ENCODE peak calls at places on chromosomes 7 and 10, in eight cellular contexts. P, G, J, K, L, Z, X and V are unnamed samples. For H3K9me3, the result is how much of the 10 kb centered on the place peaks cover.

GRCh38 chr7:22150221-22150620 is 204.5 kb upstream of the CDCA7L start:
- DNase-seq in X (no peak), G (no peak), K (no peak), L (no peak), P (no peak), J (no peak), Z (no peak), V (no peak)

GRCh38 chr7:108324053-108325038 is 131.9 kb downstream of the NRCAM start:
- DNase-seq in L (no peak), P (no peak), J (no peak), X (no peak), K (no peak), Z (no peak), G (no peak), V (no peak)

GRCh38 chr7:105487559-105488218 is 34.4 kb downstream of the PUS7 start:
- DNase-seq in K (no peak), L (no peak), P (peak), J (peak), Z (no peak), X (peak), G (no peak), V (peak)

GRCh38 chr10:32347363-32347735 is 391 bp upstream of the EPC1 start:
- DNase-seq in K (no peak), Z (no peak), X (no peak), G (no peak), P (no peak), L (no peak), J (no peak), V (no peak)

GRCh38 chr7:80488406-80488805 is 23.5 kb downstream of the GNAT3 start:
- DNase-seq in K (no peak), X (no peak), Z (no peak), P (no peak), J (no peak), G (no peak), L (no peak), V (no peak)

GRCh38 chr7:148395990-148396716 is 194.4 kb upstream of the C7orf33 start:
- DNase-seq in K (no peak), G (no peak), X (no peak), Z (no peak), J (no peak), L (no peak), P (peak), V (no peak)

GRCh38 chr10:30396282-30396681 is 37.7 kb upstream of the MAP3K8 start:
- DNase-seq in G (no peak), L (no peak), Z (no peak), P (no peak), K (no peak), J (no peak), X (no peak), V (no peak)

GRCh38 chr7:92833766-92834605 is 2.4 kb downstream of the CDK6 start:
- DNase-seq in G (peak), X (peak), K (peak), L (peak), P (peak), Z (peak), J (peak), V (peak)

GRCh38 chr7:30173058-30173897 is 38.5 kb downstream of the MTURN start:
- DNase-seq in L (peak), Z (peak), X (peak), G (peak), K (peak), J (peak), P (peak), V (peak)

GRCh38 chr7:132247995-132248618 is 328.2 kb downstream of the PLXNA4 start:
- DNase-seq in P (no peak), L (no peak), K (no peak), G (no peak), X (no peak), J (no peak), Z (no peak), V (no peak)

GRCh38 chr7:108584211-108584610 is 14.5 kb downstream of the DNAJB9 start:
- DNase-seq in J (no peak), P (no peak), L (no peak), G (no peak), K (no peak), X (no peak), Z (no peak), V (no peak)

GRCh38 chr10:74314166-74314565 is 163.1 kb downstream of the ADK start:
- DNase-seq in P (no peak), G (no peak), X (no peak), J (no peak), L (no peak), Z (no peak), K (no peak), V (no peak)

GRCh38 chr7:2444476-2444875 is 31.7 kb downstream of the GRIFIN start:
- DNase-seq in K (no peak), Z (no peak), G (no peak), P (no peak), L (no peak), J (peak), X (peak), V (no peak)

GRCh38 chr10:97669561-97669960 is 17.5 kb downstream of the AVPI1 start:
- DNase-seq in L (no peak), K (no peak), P (no peak), G (no peak), J (no peak), X (no peak), Z (no peak), V (no peak)

GRCh38 chr7:35875292-35875691 is 74.4 kb downstream of the SEPTIN7 start:
- DNase-seq in Z (no peak), P (no peak), J (no peak), X (no peak), L (no peak), K (no peak), G (no peak), V (no peak)

GRCh38 chr7:139542308-139543151 is 19.0 kb downstream of the CLEC2L start:
- DNase-seq in J (no peak), X (no peak), G (no peak), P (no peak), Z (no peak), L (no peak), K (no peak), V (no peak)

GRCh38 chr7:150580615-150580986 is 13.4 kb downstream of the GIMAP4 start:
- DNase-seq in J (no peak), L (no peak), K (no peak), Z (no peak), P (no peak), X (no peak), G (no peak), V (no peak)

GRCh38 chr10:110220383-110220782 is 13.0 kb downstream of the MXI1 start:
- DNase-seq in J (peak), P (no peak), Z (no peak), G (no peak), X (peak), L (peak), K (no peak), V (no peak)

GRCh38 chr7:115406216-115406615 is 484.3 kb downstream of the MDFIC start:
- DNase-seq in G (no peak), K (no peak), L (no peak), J (no peak), P (no peak), Z (no peak), X (no peak), V (no peak)

DNA sequence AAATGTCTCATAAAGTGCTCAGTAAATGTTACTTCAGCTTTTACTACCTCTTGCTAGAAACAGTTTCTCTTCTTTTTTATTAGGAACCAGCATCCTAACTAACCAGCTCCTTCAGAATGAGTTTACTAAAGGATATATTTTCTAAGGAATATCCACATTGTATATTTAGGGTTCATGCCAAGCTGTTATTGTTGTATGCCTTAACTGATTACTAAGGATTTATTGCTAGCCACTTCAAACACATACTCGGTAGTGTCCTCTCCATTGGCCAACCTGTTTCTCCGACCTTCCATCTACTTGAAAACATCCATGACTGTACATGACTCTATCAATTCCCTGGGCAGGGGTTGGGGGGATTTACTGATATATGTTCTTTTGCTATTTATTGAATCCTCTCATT is 906.3 kb upstream of the SORCS1 start:
- DNase-seq in Z (no peak), L (no peak), G (no peak), J (no peak), X (no peak), P (no peak), K (no peak), V (no peak)
- H3K9me3 ChIP-seq in Z (under half), L (under half), G (under half), J (under half), X (under half), P (under half), K (under half), V (under half)

DNA sequence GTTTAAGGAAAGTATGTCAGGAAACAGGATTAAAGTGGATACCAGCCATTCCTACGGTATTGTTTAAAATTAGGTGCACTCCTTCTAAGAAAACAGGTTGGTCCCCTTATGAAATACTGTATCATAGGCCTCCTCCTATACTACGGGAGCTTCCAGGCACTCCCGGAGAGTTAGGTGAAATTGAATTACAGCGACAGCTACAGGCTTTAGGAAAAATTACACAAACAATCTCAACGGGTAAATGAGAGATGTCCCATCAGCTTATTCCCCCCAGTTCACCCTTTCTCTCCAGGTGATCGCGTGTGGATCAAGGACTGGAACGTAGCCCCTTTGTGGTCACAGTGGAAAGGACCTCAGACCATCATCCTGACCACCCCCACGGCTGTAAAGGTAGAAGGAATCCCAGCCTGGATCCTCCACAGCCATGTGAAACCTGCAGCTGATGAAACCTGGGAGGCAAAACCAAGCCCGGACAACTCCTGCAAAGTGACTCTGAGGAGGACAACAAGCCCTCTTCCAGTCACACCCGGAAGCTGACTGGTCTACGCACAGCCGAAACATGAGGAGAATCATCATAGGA is 25.1 kb upstream of the GHITM start:
- DNase-seq in X (no peak), P (peak), G (no peak), K (no peak), Z (no peak), L (no peak), J (no peak), V (no peak)
- TF ChIP-seq CTCF in X (no peak), P (peak), G (no peak), K (no peak), Z (no peak), L (peak), J (peak), V (no peak)

DNA sequence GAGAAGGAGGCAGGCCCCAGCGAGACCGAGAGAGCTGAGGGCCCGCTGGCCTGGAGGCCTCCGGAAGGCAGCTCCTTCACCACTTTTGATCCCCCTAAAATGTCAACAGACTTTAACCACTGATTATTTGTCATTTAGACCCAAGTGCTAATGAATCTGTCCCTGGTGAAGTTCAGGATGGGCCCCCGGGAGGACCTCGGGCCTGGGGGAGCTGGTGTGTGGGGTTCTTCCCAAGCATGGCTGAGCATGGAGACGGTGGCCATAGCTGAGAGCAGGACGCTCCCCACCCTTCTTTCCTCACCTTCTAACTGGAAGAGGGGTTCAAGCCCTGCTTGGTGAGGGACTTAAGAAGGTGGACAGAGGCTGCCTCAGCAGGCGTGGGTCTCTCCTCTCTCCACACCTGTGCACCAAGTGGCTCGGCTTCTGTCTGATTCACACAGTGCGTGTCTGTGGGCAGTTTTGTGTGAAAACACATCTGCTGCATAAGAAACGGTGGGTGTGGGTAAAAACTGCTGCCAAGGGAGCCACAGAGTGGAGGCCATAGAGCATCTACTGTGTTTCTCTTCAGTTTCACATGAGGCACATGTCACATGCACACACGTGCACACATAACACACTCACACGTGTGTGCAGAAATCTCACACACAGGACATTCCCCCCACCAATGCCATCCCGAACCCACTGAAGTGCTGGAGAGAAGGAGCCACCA is 53.5 kb upstream of the VIPR2 start:
- DNase-seq in Z (no peak), J (no peak), L (no peak), K (no peak), P (no peak), G (no peak), X (no peak), V (no peak)
- H3K27ac ChIP-seq in Z (no peak), J (no peak), L (no peak), K (peak), P (no peak), G (no peak), X (no peak), V (no peak)

GRCh38 chr7:157831143-157831900 is 494.5 kb downstream of the DNAJB6 start:
- DNase-seq in L (peak), G (no peak), X (no peak), K (no peak), Z (no peak), P (no peak), J (no peak), V (no peak)

GRCh38 chr7:157831901-157832810 is 495.4 kb downstream of the DNAJB6 start:
- DNase-seq in G (no peak), J (no peak), P (no peak), L (peak), K (no peak), X (no peak), Z (no peak), V (no peak)

GRCh38 chr7:157830331-157830730 is 493.5 kb downstream of the DNAJB6 start:
- DNase-seq in G (no peak), X (no peak), J (no peak), P (no peak), L (peak), K (peak), Z (no peak), V (no peak)

GRCh38 chr7:157834501-157835143 is 497.8 kb downstream of the DNAJB6 start:
- DNase-seq in J (no peak), Z (no peak), X (no peak), L (no peak), K (peak), P (no peak), G (no peak), V (no peak)

GRCh38 chr7:157832866-157833607 is 496.2 kb downstream of the DNAJB6 start:
- DNase-seq in X (no peak), Z (no peak), P (no peak), L (peak), J (no peak), G (no peak), K (peak), V (no peak)
- H3K9me3 ChIP-seq in X (under half), Z (under half), P (under half), L (under half), J (under half), G (under half), K (under half), V (under half)

DNA sequence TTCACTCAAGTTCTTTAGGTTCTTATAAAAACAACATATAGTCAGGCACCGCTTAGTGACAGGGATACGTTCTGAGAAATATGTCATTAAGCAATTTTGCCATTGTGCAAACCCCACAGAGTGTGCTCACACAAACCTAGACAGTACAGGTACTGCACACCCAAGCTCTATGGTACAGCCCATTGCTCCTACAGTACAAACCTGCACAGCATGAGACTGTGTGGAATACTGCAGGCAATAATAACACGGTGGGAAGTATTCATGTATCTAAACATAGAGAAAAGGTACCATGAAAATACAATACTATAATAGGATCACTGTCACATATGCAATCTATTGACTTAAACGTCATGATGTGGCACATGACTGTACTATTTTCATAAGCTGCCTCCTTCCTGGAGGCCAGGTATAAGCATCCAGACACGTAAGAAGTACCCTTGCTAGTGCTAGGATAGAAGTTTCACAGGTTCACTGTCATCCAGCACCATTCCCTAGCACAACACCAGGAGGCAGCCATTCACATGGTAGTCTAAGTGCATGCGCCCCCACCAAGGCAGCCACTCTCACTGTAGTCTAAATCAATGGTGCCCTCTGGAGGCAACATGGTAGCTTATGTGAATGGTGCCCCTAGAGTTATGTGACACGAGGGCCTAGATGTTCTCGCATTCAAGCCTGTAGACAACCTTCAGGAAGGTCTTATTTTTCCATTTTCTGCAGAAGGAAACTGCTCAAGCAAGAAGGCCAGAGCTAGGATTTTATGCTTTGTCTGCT is 98.5 kb downstream of the ARHGAP22 start:
- DNase-seq in K (no peak), P (peak), J (no peak), X (no peak), Z (no peak), L (no peak), G (peak), V (no peak)
- TF ChIP-seq CTCF in K (peak), P (peak), J (peak), X (no peak), Z (peak), L (peak), G (no peak), V (no peak)

DNA sequence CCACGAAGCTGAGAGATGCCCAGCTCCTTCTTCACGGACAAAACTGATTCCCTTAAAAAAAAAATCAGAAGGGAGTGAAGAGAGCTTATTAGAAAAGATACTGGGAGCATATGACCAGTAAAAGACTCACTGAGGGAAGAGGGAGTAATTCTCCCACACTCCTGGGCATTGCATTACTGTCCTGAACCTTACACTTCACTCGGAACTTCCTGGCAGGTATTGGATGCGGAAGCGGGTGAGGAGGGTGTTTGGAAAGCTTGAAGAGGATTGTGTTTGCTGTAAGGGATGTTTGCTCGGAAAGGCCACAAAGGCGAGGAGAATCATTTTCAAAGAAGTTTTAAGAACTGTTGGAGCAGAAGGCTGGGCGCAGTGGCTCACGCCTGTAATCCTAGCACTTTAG is 378 bp downstream of the HKDC1 start:
- DNase-seq in K (no peak), J (no peak), Z (no peak), P (peak), X (no peak), G (no peak), L (no peak), V (no peak)
- H3K27ac ChIP-seq in K (peak), J (no peak), Z (no peak), P (peak), X (no peak), G (no peak), L (no peak), V (no peak)

DNA sequence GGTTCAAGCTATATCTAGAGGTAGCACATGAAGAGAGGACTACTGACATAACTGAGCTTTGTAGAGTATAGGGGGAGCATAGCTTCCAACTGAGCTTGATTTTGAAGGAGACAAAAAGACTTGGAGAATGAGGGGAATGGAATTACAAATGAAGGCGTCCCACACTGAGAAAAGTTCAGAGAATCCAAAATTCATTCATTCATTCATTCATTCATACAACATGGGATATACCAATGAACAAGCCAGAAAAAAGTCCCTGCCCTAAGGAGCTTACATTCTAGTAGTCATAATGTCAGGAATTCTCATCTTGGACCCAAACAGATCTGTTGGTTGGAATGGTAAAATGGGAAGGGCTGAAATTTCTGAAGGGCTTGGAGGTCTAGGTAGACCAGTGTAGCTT is 62.0 kb downstream of the ENTPD1 start:
- DNase-seq in L (no peak), P (no peak), J (no peak), K (no peak), G (no peak), X (no peak), Z (no peak), V (no peak)
- H3K9me3 ChIP-seq in L (under half), P (under half), J (under half), K (under half), G (under half), X (under half), Z (under half), V (under half)

DNA sequence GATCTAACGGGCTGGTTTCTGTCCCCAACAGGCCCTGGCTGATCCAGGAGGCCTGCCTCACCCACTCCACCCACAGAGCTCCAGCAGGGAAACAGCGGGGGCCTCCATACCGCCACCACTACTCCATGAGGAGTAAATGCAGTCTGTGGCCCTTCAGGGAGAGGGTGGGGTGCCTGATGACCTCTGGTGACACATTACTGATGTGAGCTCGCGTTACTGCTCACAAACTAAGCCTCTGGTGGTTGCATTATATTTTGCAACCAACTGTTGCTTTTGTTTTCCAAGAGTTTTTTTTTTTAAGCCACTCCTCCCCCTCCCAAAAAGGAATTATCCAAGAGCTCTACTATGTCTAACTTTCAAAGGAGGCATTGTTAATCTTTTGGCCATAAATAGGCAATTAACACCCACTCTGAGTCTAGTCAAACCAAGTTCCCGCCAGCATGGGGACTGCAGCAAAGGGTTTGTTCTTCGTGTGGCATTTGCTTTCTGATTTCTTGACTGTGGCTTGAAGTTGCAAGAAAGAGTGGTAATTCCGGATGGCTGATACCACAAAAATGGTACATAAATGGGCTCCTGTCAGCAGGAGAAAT is 72.6 kb downstream of the FAM53B start:
- DNase-seq in J (peak), L (peak), X (no peak), Z (no peak), P (peak), K (peak), G (no peak), V (no peak)
- TF ChIP-seq CTCF in J (peak), L (peak), X (no peak), Z (no peak), P (no peak), K (peak), G (no peak), V (no peak)